ENCODE peak calls at places on chromosomes 1 and 21, in four cellular contexts. Y is lung microvascular endothelial cell, N is cardiac muscle cell, O is DMS79. P is an unnamed sample.

GRCh38 chr21:45548711-45549491 is 6.7 kb upstream of the SLC19A1 start:
- DNase-seq in Y (no peak), N (no peak), O (no peak), P (no peak)

GRCh38 chr1:22329171-22329540 is 122.5 kb upstream of the ZBTB40 start:
- DNase-seq in Y (no peak), N (no peak), O (no peak), P (no peak)

GRCh38 chr1:160360227-160360695 is 6.6 kb upstream of the NHLH1 start:
- DNase-seq in Y (no peak), N (no peak), O (no peak), P (no peak)

GRCh38 chr1:91070274-91070673 is 48.4 kb upstream of the ZNF644 start:
- DNase-seq in Y (no peak), N (peak), O (no peak), P (no peak)

GRCh38 chr1:205523891-205524793 is 19.7 kb downstream of the CDK18 start:
- DNase-seq in Y (peak), N (peak), O (peak), P (peak)

GRCh38 chr1:89546082-89546889 is 21.7 kb downstream of the LRRC8B start:
- DNase-seq in Y (no peak), N (no peak), O (no peak), P (no peak)

GRCh38 chr1:152442765-152443164 is 28.7 kb upstream of the CRNN start:
- DNase-seq in Y (no peak), N (no peak), O (no peak), P (no peak)

GRCh38 chr1:186950547-186950946 is 121.8 kb downstream of the PLA2G4A start:
- DNase-seq in Y (peak), N (no peak), O (no peak), P (no peak)

GRCh38 chr1:169526998-169527397 is 41.3 kb upstream of the SLC19A2 start:
- DNase-seq in Y (no peak), N (no peak), O (no peak), P (no peak)

GRCh38 chr1:162939035-162939434 is 78.1 kb upstream of the CCDC190 start:
- DNase-seq in Y (peak), N (no peak), O (no peak), P (no peak)

GRCh38 chr1:151130837-151131586 is 15.4 kb downstream of the SEMA6C start:
- DNase-seq in Y (peak), N (peak), O (peak), P (peak)